ENCODE peak calls at places on chromosomes 3 and 15, in nine cellular contexts. M is psoas muscle, Z is mucosa of descending colon, F is left cardiac atrium, J is neural progenitor cell, E is A549, B is SW 1271, K is RWPE1, N is SK-MEL-5. Y is an unnamed sample.

GRCh38 chr3:144332866-144333265 is 361.2 kb downstream of the DIPK2A start:
- DNase-seq in Z (no peak), M (no peak), K (no peak), E (no peak), B (no peak), N (no peak), F (no peak), J (no peak), Y (no peak)

GRCh38 chr3:15797600-15798303 is at the start of gene ANKRD28:
- DNase-seq in Z (no peak), J (peak), M (no peak), B (peak), E (peak), F (no peak), N (peak), K (peak), Y (no peak)

GRCh38 chr3:48662753-48663488 is at the start of gene CELSR3:
- DNase-seq in Z (peak), J (peak), B (peak), K (peak), F (peak), N (peak), E (peak), M (peak), Y (peak)

GRCh38 chr3:138682674-138683073 is 74.1 kb downstream of the FAIM start:
- DNase-seq in E (no peak), F (no peak), J (no peak), Z (no peak), N (no peak), B (no peak), M (no peak), K (no peak), Y (no peak)

GRCh38 chr15:41423979-41424659 is 7.2 kb downstream of the RTF1 start:
- DNase-seq in B (no peak), Z (no peak), M (no peak), K (no peak), F (no peak), J (no peak), N (no peak), E (no peak), Y (no peak)

GRCh38 chr15:57376695-57377477 is 581 bp downstream of the CGNL1 start:
- DNase-seq in F (peak), N (no peak), B (no peak), M (peak), K (peak), Z (no peak), J (peak), E (peak), Y (no peak)

GRCh38 chr15:35281515-35281914 is 196.4 kb upstream of the NANOGP8 start:
- DNase-seq in Z (no peak), K (peak), M (no peak), E (no peak), J (no peak), N (no peak), F (no peak), B (no peak), Y (no peak)

GRCh38 chr3:32818431-32819085 is 761 bp downstream of the TRIM71 start:
- DNase-seq in J (peak), Z (no peak), B (no peak), K (no peak), E (no peak), M (no peak), F (no peak), N (no peak), Y (no peak)

GRCh38 chr15:72873379-72874233 is 90.0 kb upstream of the ADPGK start:
- DNase-seq in N (no peak), E (no peak), F (no peak), Z (no peak), K (no peak), J (no peak), B (no peak), M (peak), Y (no peak)

GRCh38 chr3:46663611-46664135 is 29.8 kb downstream of the ALS2CL start:
- DNase-seq in F (peak), E (peak), N (peak), Z (no peak), M (no peak), J (peak), B (no peak), K (no peak), Y (no peak)

GRCh38 chr3:139935071-139935865 is at the start of gene CLSTN2:
- DNase-seq in J (peak), N (peak), K (peak), E (peak), Z (peak), B (peak), M (peak), F (peak), Y (no peak)

GRCh38 chr15:39556461-39556860 is 24.4 kb upstream of the THBS1 start:
- DNase-seq in J (no peak), M (no peak), F (no peak), B (no peak), Z (no peak), N (no peak), K (peak), E (no peak), Y (no peak)

GRCh38 chr3:188531210-188531609 is 377.3 kb downstream of the LPP start:
- DNase-seq in J (no peak), N (no peak), E (no peak), F (no peak), B (peak), Z (no peak), M (no peak), K (peak), Y (no peak)

GRCh38 chr3:140113983-140114923 is 179.3 kb downstream of the CLSTN2 start:
- DNase-seq in F (no peak), J (no peak), M (no peak), N (no peak), Z (no peak), E (no peak), B (no peak), K (no peak), Y (no peak)

GRCh38 chr3:177995006-177995732 is 541.1 kb upstream of the KCNMB2 start:
- DNase-seq in Z (no peak), N (no peak), B (no peak), E (no peak), F (no peak), M (no peak), K (no peak), J (no peak), Y (no peak)

GRCh38 chr15:99062226-99062625 is 42.7 kb upstream of the SYNM start:
- DNase-seq in K (no peak), E (no peak), M (no peak), N (no peak), J (no peak), B (no peak), F (no peak), Z (no peak), Y (no peak)

GRCh38 chr15:96336643-96337353 is 6.3 kb downstream of the NR2F2 start:
- DNase-seq in K (no peak), B (peak), Z (peak), F (no peak), J (peak), M (no peak), N (no peak), E (no peak), Y (no peak)

GRCh38 chr15:60591491-60592385 is 112.8 kb upstream of the ICE2 start:
- DNase-seq in F (peak), B (peak), Z (peak), N (peak), E (peak), J (peak), K (peak), M (peak), Y (peak)

GRCh38 chr15:45646220-45646619 is 11.4 kb downstream of the SQOR start:
- DNase-seq in K (no peak), E (no peak), N (no peak), F (no peak), Z (peak), M (no peak), B (peak), J (no peak), Y (no peak)

GRCh38 chr3:161339517-161340500 is 31.5 kb downstream of the SPTSSB start:
- DNase-seq in K (no peak), N (no peak), B (no peak), Z (no peak), E (no peak), M (no peak), J (no peak), F (no peak), Y (no peak)

GRCh38 chr15:82832601-82833209 is 23.3 kb downstream of the WHAMM start:
- DNase-seq in E (peak), M (no peak), F (no peak), Z (no peak), K (peak), N (no peak), J (no peak), B (peak), Y (no peak)

GRCh38 chr15:57640935-57641682 is 49.4 kb downstream of the MYZAP start:
- DNase-seq in B (peak), F (no peak), J (peak), M (no peak), Z (no peak), E (peak), N (peak), K (peak), Y (no peak)

GRCh38 chr15:40323953-40324937 is 753 bp downstream of the INAFM2 start:
- DNase-seq in B (no peak), J (peak), Z (peak), N (no peak), F (peak), M (no peak), E (no peak), K (peak), Y (no peak)

GRCh38 chr3:173037840-173038483 is 103.1 kb downstream of the SPATA16 start:
- DNase-seq in K (no peak), F (no peak), Z (no peak), N (no peak), M (no peak), E (no peak), B (no peak), J (no peak), Y (no peak)

GRCh38 chr3:183954875-183955274 is 62.8 kb downstream of the ABCC5 start:
- DNase-seq in M (no peak), K (no peak), N (no peak), B (no peak), F (no peak), J (no peak), E (no peak), Z (no peak), Y (no peak)

GRCh38 chr3:193033381-193033780 is 115.7 kb upstream of the MB21D2 start:
- DNase-seq in F (no peak), Z (no peak), M (no peak), N (no peak), B (no peak), E (no peak), K (no peak), J (no peak), Y (no peak)

GRCh38 chr15:70111203-70112017 is 13.7 kb upstream of the TLE3 start:
- DNase-seq in Z (peak), B (peak), M (peak), J (peak), N (peak), K (no peak), E (peak), F (peak), Y (no peak)

GRCh38 chr3:10817506-10817905 is 1.5 kb downstream of the SLC6A11 start:
- DNase-seq in M (no peak), B (no peak), Z (no peak), K (no peak), N (no peak), J (peak), F (no peak), E (no peak), Y (no peak)

GRCh38 chr15:72796515-72797337 is 13.2 kb upstream of the ADPGK start:
- DNase-seq in M (peak), N (peak), B (peak), F (peak), K (peak), E (peak), J (peak), Z (peak), Y (no peak)

GRCh38 chr15:83762367-83762766 is 108.4 kb downstream of the ADAMTSL3 start:
- DNase-seq in E (peak), J (no peak), M (no peak), F (no peak), Z (no peak), B (no peak), N (peak), K (no peak), Y (no peak)

GRCh38 chr3:126924458-126924857 is 58.5 kb upstream of the PLXNA1 start:
- DNase-seq in B (no peak), N (no peak), M (no peak), J (no peak), E (no peak), F (no peak), K (no peak), Z (no peak), Y (no peak)

GRCh38 chr3:187242900-187243299 is 45.6 kb downstream of the RTP1 start:
- DNase-seq in E (no peak), K (no peak), M (no peak), B (no peak), Z (no peak), N (no peak), J (no peak), F (no peak), Y (no peak)

GRCh38 chr15:25183581-25184330 is 229.0 kb downstream of the SNRPN start:
- DNase-seq in F (peak), N (no peak), B (no peak), E (no peak), M (peak), J (no peak), K (no peak), Z (peak), Y (no peak)

GRCh38 chr15:31483924-31484368 is 157.3 kb downstream of the KLF13 start:
- DNase-seq in F (no peak), M (no peak), B (no peak), K (no peak), E (no peak), N (no peak), Z (no peak), J (no peak), Y (no peak)

GRCh38 chr15:52255935-52256334 is 39.7 kb downstream of the MYO5C start:
- DNase-seq in E (no peak), J (no peak), M (no peak), B (no peak), Z (no peak), K (no peak), F (no peak), N (no peak), Y (no peak)

GRCh38 chr3:188468672-188469071 is 314.7 kb downstream of the LPP start:
- DNase-seq in J (no peak), K (no peak), B (no peak), M (peak), Z (no peak), N (peak), F (peak), E (no peak), Y (no peak)